ENCODE peak calls at places on chromosome 6, in seven cellular contexts. L is ascending aorta, V is SK-N-SH, P is foreskin fibroblast, X is HCT116, M is fibroblast of pulmonary artery, B is astrocyte of the spinal cord. T is an unnamed sample.

GRCh38 chr6:129929433-129929832 is 68.3 kb upstream of the TMEM244 start:
- DNase-seq in B (peak), X (no peak), P (peak), L (no peak), V (no peak), M (peak), T (peak)

GRCh38 chr6:133855599-133855972 is 33.3 kb upstream of the TCF21 start:
- DNase-seq in B (peak), M (no peak), V (no peak), L (no peak), P (no peak), X (no peak), T (no peak)

GRCh38 chr6:79713701-79714322 is 82.7 kb downstream of the SH3BGRL2 start:
- DNase-seq in B (peak), X (peak), M (peak), L (no peak), P (peak), V (peak), T (peak)

GRCh38 chr6:33428219-33428890 is 8.5 kb downstream of the SYNGAP1 start:
- DNase-seq in B (no peak), M (peak), P (no peak), X (no peak), L (no peak), V (peak), T (no peak)

GRCh38 chr6:137699036-137699683 is 167.9 kb upstream of the TNFAIP3 start:
- DNase-seq in M (no peak), B (no peak), V (no peak), P (peak), X (no peak), L (no peak), T (no peak)

GRCh38 chr6:132612449-132613116 is 11.5 kb downstream of the TAAR2 start:
- DNase-seq in X (no peak), V (no peak), B (no peak), M (no peak), P (no peak), L (no peak), T (no peak)

GRCh38 chr6:19558934-19559333 is 278.2 kb upstream of the ID4 start:
- DNase-seq in X (no peak), P (no peak), M (no peak), B (no peak), V (no peak), L (no peak), T (no peak)

GRCh38 chr6:43129434-43130194 is 41.5 kb upstream of the SRF start:
- DNase-seq in P (peak), B (no peak), L (no peak), X (no peak), V (peak), M (peak), T (no peak)

GRCh38 chr6:16337280-16337975 is 99.0 kb downstream of the GMPR start:
- DNase-seq in B (peak), L (peak), V (peak), P (peak), M (peak), X (no peak), T (peak)

GRCh38 chr6:17585766-17586502 is 14.2 kb upstream of the FAM8A1 start:
- DNase-seq in X (peak), B (no peak), L (no peak), M (no peak), V (no peak), P (no peak), T (no peak)

GRCh38 chr6:138400326-138400725 is 3.7 kb upstream of the HEBP2 start:
- DNase-seq in B (no peak), M (no peak), V (no peak), X (no peak), P (no peak), L (no peak), T (no peak)

GRCh38 chr6:166635146-166635545 is 8.1 kb upstream of the RPS6KA2 start:
- DNase-seq in P (no peak), L (no peak), B (no peak), X (no peak), V (no peak), M (no peak), T (no peak)

GRCh38 chr6:16705403-16705993 is 55.8 kb downstream of the ATXN1 start:
- DNase-seq in L (no peak), P (no peak), B (no peak), V (no peak), M (no peak), X (no peak), T (no peak)

DNA sequence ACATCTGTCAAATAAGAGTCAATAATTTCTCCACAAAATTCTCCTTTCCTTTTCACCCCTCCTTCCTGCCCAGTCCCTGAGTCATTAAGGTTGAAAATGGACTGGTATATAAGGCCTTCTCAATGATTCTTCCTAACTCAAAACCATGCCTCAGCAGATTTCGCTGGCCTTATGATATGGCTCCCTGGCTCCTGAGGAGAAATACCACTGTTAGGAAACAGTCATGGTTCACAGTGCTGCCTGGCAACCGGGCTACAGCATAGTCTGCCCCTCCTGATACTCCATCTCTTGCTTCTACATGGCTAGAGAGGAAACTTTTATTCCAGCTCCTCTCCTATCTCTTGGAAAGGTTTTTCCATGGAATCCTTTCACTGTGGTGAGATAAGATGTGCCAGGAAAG is 4.7 kb downstream of the UBE2J1 start:
- DNase-seq in V (no peak), P (no peak), M (peak), L (no peak), B (peak), X (no peak), T (no peak)
- H3K4me3 ChIP-seq in V (no peak), P (no peak), M (no peak), L (no peak), B (no peak), X (no peak), T (no peak)

GRCh38 chr6:2454180-2454579 is 208.8 kb upstream of the GMDS start:
- DNase-seq in B (no peak), L (no peak), M (no peak), V (no peak), X (no peak), P (peak), T (no peak)
- H3K4me3 ChIP-seq in B (no peak), L (no peak), M (no peak), V (no peak), X (no peak), P (no peak), T (no peak)

DNA sequence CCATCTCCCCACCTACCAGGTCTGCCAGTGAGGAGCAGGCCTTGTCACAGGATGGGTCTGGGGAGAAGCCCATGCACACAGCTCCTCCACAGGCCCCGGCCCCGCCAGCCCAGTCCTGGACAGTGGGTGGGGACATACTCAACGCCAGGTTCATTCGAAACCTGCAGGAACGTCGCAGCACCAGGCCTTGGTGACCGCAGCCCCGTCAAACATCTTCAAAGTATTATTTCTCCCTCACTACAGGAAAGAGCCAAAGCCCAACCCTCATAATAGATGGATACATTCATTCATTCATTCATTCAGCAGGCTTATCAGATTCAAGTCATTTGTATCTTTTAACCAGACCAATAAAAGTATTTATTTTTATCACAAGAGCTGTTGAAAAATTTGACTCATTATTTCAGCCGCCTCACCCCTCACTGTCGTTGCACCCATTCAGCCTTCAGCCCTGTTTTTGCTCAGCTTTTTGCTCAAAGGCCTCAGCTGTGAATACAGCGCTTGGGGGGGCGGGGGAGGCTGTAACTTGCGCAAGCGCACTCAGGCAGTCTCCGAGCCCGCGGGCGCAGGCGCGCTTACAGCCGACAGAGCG is 389 bp upstream of the C6orf136 start:
- DNase-seq in L (peak), V (peak), M (peak), B (no peak), X (no peak), P (no peak), T (no peak)
- H3K4me3 ChIP-seq in L (peak), V (peak), M (peak), B (peak), X (peak), P (peak), T (peak)

GRCh38 chr6:150719099-150719767 is 119.5 kb downstream of the PLEKHG1 start:
- DNase-seq in B (no peak), L (no peak), P (no peak), X (no peak), M (no peak), V (no peak), T (no peak)
- H3K4me3 ChIP-seq in B (no peak), L (no peak), P (no peak), X (no peak), M (no peak), V (no peak), T (no peak)

GRCh38 chr6:37126554-37126906 is 43.4 kb upstream of the PIM1 start:
- DNase-seq in B (no peak), P (no peak), V (no peak), M (no peak), L (no peak), X (no peak), T (no peak)

GRCh38 chr6:37125779-37126553 is 44.0 kb upstream of the PIM1 start:
- DNase-seq in X (no peak), P (no peak), V (no peak), M (no peak), B (no peak), L (no peak), T (no peak)

GRCh38 chr6:37130704-37131103 is 39.2 kb upstream of the PIM1 start:
- DNase-seq in L (peak), M (no peak), V (no peak), P (peak), B (no peak), X (no peak), T (no peak)

GRCh38 chr6:37126961-37127360 is 43.0 kb upstream of the PIM1 start:
- DNase-seq in B (no peak), M (no peak), X (no peak), L (no peak), V (no peak), P (no peak), T (no peak)

GRCh38 chr6:37127961-37128862 is 41.7 kb upstream of the PIM1 start:
- DNase-seq in P (no peak), B (peak), L (no peak), X (no peak), M (peak), V (no peak), T (no peak)
- H3K4me3 ChIP-seq in P (no peak), B (no peak), L (no peak), X (no peak), M (no peak), V (no peak), T (no peak)

DNA sequence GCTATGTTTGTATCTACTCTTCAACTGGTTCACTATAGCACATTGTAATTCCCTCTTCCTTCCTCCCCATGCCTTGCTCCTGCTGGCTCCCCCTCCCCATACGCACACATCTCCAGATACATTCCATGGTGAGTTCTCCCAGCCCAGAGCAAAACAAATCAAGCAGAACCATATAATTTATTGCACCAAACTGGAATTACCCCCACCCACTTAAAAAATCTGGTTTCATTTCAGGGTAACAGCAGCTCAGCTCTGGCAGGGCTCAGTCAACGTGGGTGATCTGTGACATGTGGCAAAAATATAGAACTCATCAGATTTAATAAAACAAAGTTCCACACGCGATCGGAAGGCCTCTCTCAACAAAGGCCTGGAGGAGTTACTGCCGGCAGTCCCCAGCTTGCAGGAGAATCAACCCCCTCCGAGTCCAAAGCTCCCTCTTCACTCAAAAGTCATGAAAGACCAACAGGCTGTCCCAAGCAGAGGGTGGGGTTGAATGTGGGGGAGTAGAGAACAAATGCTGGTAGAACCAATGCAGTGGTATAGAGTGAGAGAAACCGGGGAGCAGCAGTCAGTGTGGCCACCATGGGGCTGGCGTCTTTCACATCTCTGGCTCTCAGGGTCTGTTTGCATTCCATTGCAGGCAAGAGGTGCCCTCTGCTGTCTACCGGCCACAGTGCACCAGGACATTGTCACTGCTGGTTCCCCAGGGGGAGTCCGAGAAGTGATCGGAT is 323.3 kb upstream of the NT5E start:
- DNase-seq in P (peak), V (peak), B (peak), L (no peak), X (peak), M (peak), T (no peak)
- H3K4me3 ChIP-seq in P (no peak), V (no peak), B (no peak), L (no peak), X (no peak), M (no peak), T (no peak)

DNA sequence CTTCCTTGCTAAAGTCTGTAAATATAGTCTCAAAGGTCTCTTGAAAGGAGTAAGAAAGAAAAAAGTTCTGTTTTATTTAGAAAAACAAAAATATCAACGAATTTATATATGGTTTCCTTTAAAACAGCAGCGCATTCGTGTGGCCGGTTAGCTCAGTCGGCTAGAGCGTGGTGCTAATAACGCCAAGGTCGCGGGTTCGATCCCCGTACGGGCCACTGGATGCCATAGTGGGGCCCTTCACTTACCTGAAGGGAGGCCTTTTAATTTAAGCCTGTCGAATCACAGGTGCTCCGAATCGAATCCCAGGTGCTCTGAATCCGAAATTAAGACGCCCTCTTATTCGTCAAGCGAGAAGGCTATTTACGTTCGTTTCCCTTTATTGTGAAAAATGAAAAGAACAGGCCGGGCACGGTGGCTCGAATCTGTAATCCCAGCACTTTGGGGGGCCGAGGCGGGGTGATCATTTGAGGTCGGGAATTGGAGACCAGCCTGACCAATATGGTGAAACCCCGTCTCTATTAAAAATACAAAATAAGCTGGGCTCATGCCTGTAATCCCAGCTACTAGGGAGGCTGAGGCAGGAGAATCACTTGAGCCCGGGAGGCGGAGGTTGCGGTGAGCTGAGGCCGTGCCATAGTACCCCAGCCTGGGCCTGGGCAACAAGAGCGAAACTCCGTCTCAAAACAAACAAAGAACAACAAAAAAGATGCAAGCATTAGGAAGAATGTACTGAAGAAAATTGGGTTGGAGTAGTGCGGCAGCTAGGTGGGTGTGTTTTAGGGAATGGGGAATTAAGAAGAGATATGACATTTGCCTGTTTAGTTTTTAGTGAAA is 195.8 kb upstream of the ZNF184 start:
- DNase-seq in L (no peak), V (peak), X (peak), P (peak), B (peak), M (peak), T (no peak)
- H3K4me3 ChIP-seq in L (no peak), V (peak), X (no peak), P (peak), B (peak), M (peak), T (peak)

T was measured in skeletal muscle cell.